ENCODE peak calls at places on chromosomes 13 and 19, in seven cellular contexts. H is bronchial epithelial cell, I is fibroblast of pulmonary artery, C is stomach, G is aorta, P is brain microvascular endothelial cell, R is mammary epithelial cell. Z is an unnamed sample.
A peak's percentile ranks its signal among the peaks of the same experiment; 100 is the strongest.

GRCh38 chr13:93981578-93981977 is 497.9 kb downstream of the DCT start:
- DNase-seq in H (no peak), I (no peak), C (no peak), G (no peak), P (no peak), R (no peak), Z (no peak)

GRCh38 chr19:38949580-38950367 is 19.0 kb downstream of the MRPS12 start:
- DNase-seq in H (peak; percentile 55), I (peak; percentile 79), C (peak; percentile 90), G (peak; percentile 90), P (peak; percentile 92), R (peak; percentile 54), Z (peak; percentile 82)

GRCh38 chr19:9883231-9883758 is 48.2 kb downstream of the PIN1 start:
- DNase-seq in H (peak; percentile 46), I (no peak), C (no peak), G (no peak), P (no peak), R (peak; percentile 55), Z (no peak)

GRCh38 chr19:7506385-7507328 is 9.2 kb upstream of the ZNF358 start:
- DNase-seq in H (peak; percentile 88), I (peak; percentile 89), C (peak; percentile 86), G (peak; percentile 95), P (peak; percentile 61), R (peak; percentile 72), Z (peak; percentile 88)

GRCh38 chr19:36151144-36152051 is 849 bp downstream of the COX7A1 start:
- DNase-seq in H (no peak), I (peak; percentile 17), C (no peak), G (peak; percentile 74), P (no peak), R (no peak), Z (no peak)

GRCh38 chr13:60019119-60019993 is 144.4 kb downstream of the DIAPH3 start:
- DNase-seq in H (peak; percentile 73), I (peak; percentile 58), C (no peak), G (no peak), P (no peak), R (peak; percentile 44), Z (peak; percentile 8)

GRCh38 chr13:62583466-62583865 is 1167.8 kb upstream of the PCDH20 start:
- DNase-seq in H (no peak), I (no peak), C (no peak), G (no peak), P (no peak), R (no peak), Z (no peak)

GRCh38 chr13:95833126-95833525 is 156.2 kb downstream of the DNAJC3 start:
- DNase-seq in H (peak; percentile 64), I (no peak), C (no peak), G (no peak), P (no peak), R (no peak), Z (no peak)

GRCh38 chr19:30324982-30325381 is 47.2 kb upstream of the ZNF536 start:
- DNase-seq in H (no peak), I (no peak), C (peak; percentile 19), G (no peak), P (no peak), R (no peak), Z (no peak)

GRCh38 chr19:49932731-49933131 is 3.4 kb upstream of the NUP62 start:
- DNase-seq in H (no peak), I (no peak), C (no peak), G (peak; percentile 55), P (no peak), R (no peak), Z (no peak)

GRCh38 chr19:36417752-36418286 is 625 bp downstream of the ZFP82 start:
- DNase-seq in H (no peak), I (no peak), C (no peak), G (peak; percentile 41), P (no peak), R (no peak), Z (no peak)

GRCh38 chr19:29062486-29063435 is 150.2 kb downstream of the UQCRFS1 start:
- DNase-seq in H (no peak), I (no peak), C (no peak), G (no peak), P (no peak), R (no peak), Z (no peak)

GRCh38 chr13:100045355-100045754 is 43.5 kb upstream of the PCCA start:
- DNase-seq in H (no peak), I (no peak), C (no peak), G (no peak), P (no peak), R (no peak), Z (no peak)

GRCh38 chr13:39321578-39321977 is 281.4 kb downstream of the LHFPL6 start:
- DNase-seq in H (no peak), I (peak; percentile 79), C (no peak), G (no peak), P (no peak), R (no peak), Z (no peak)

GRCh38 chr19:48659768-48660167 is 13.0 kb downstream of the NTN5 start:
- DNase-seq in H (peak; percentile 61), I (peak; percentile 41), C (no peak), G (no peak), P (no peak), R (peak; percentile 52), Z (no peak)

GRCh38 chr13:38008636-38009035 is 139.1 kb upstream of the TRPC4 start:
- DNase-seq in H (peak; percentile 5), I (peak; percentile 55), C (no peak), G (no peak), P (no peak), R (no peak), Z (peak; percentile 3)

GRCh38 chr13:99320693-99321481 is 13.7 kb upstream of the GPR183 start:
- DNase-seq in H (peak; percentile 84), I (peak; percentile 93), C (no peak), G (no peak), P (peak; percentile 89), R (peak; percentile 81), Z (peak; percentile 84)

GRCh38 chr13:72507394-72508199 is 219.8 kb downstream of the MZT1 start:
- DNase-seq in H (no peak), I (peak; percentile 14), C (no peak), G (no peak), P (peak; percentile 36), R (no peak), Z (peak; percentile 10)

GRCh38 chr13:36848228-36848982 is 29.4 kb downstream of the RFXAP start:
- DNase-seq in H (no peak), I (peak; percentile 14), C (no peak), G (no peak), P (peak; percentile 14), R (no peak), Z (no peak)

GRCh38 chr13:19172007-19172646 is 9.5 kb downstream of the TUBA3C start:
- DNase-seq in H (no peak), I (no peak), C (no peak), G (no peak), P (no peak), R (no peak), Z (no peak)

GRCh38 chr19:5035105-5035761 is 66.3 kb downstream of the KDM4B start:
- DNase-seq in H (no peak), I (no peak), C (no peak), G (no peak), P (no peak), R (no peak), Z (no peak)

GRCh38 chr19:6963937-6964336 is 57.3 kb downstream of the MBD3L2B start:
- DNase-seq in H (no peak), I (no peak), C (no peak), G (no peak), P (no peak), R (no peak), Z (no peak)

GRCh38 chr13:98889419-98890079 is 88.3 kb downstream of the DOCK9 start:
- DNase-seq in H (peak; percentile 61), I (no peak), C (no peak), G (no peak), P (no peak), R (peak; percentile 31), Z (no peak)

DNA sequence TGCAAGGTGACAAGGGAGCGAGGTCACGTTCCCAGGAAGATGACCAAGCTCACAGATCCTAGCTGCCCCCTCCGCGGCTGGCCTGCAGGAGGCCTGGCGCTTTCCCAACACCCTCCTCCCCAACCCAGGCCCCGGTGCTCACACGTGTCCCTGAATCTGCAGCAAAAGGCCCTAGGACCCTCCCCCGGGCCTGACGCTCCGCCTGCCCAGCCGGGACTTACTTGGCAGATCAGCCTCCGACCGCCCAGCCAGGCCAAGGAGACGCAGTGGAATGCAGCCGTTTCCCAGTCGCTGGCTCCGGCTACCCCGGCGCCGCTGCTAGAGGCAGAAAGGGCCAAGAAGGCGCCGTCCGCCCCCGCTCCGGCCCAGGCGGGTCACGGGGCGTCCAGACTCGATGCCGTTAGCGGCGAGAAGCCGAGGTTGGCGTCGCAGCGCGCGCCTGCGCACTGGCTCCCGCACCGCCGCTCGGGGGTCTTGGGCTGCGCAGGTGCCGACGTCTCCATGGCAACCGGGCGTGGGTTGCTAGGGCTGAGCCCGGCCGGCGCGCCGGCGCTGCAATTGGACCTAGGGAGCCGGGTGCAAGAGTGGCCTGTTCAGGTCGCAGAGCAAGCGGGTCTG is at the start of gene PNMA8A:
- DNase-seq in H (no peak), I (peak; percentile 83), C (peak; percentile 44), G (peak; percentile 92), P (peak; percentile 63), R (no peak), Z (peak; percentile 85)
- H3K4me3 ChIP-seq in H (peak within 1 kb of the TSS; percentile 42), I (peak within 1 kb of the TSS; percentile 39), C (peak within 1 kb of the TSS; percentile 43), G (no peak within 1 kb of the TSS), P (peak within 1 kb of the TSS; percentile 49), R (no peak within 1 kb of the TSS), Z (peak within 1 kb of the TSS; percentile 19)

GRCh38 chr13:29937379-29937778 is 87.0 kb upstream of the UBL3 start:
- DNase-seq in H (no peak), I (no peak), C (no peak), G (no peak), P (no peak), R (no peak), Z (no peak)

GRCh38 chr13:29936051-29936813 is 85.8 kb upstream of the UBL3 start:
- DNase-seq in H (no peak), I (no peak), C (no peak), G (peak; percentile 58), P (no peak), R (no peak), Z (no peak)

GRCh38 chr13:29936961-29937360 is 86.5 kb upstream of the UBL3 start:
- DNase-seq in H (no peak), I (no peak), C (no peak), G (no peak), P (no peak), R (no peak), Z (no peak)

GRCh38 chr13:29934531-29935308 is 84.3 kb upstream of the UBL3 start:
- DNase-seq in H (no peak), I (no peak), C (no peak), G (no peak), P (no peak), R (no peak), Z (no peak)

GRCh38 chr13:29935309-29935981 is 85.0 kb upstream of the UBL3 start:
- DNase-seq in H (no peak), I (no peak), C (peak; percentile 48), G (peak; percentile 63), P (no peak), R (no peak), Z (no peak)
- H3K4me3 ChIP-seq in H (no peak overlapping the region), I (no peak overlapping the region), C (no peak overlapping the region), G (no peak overlapping the region), P (no peak overlapping the region), R (no peak overlapping the region), Z (no peak overlapping the region)

GRCh38 chr13:41015920-41016319 is 3.2 kb downstream of the ELF1 start:
- DNase-seq in H (no peak), I (no peak), C (no peak), G (no peak), P (no peak), R (no peak), Z (no peak)
- H3K4me3 ChIP-seq in H (no peak overlapping the region), I (no peak overlapping the region), C (no peak overlapping the region), G (no peak overlapping the region), P (no peak overlapping the region), R (no peak overlapping the region), Z (no peak overlapping the region)

GRCh38 chr13:21465710-21466160 is 6.6 kb upstream of the ZDHHC20 start:
- DNase-seq in H (no peak), I (no peak), C (peak; percentile 85), G (no peak), P (no peak), R (no peak), Z (no peak)
- H3K4me3 ChIP-seq in H (no peak overlapping the region), I (no peak overlapping the region), C (no peak overlapping the region), G (no peak overlapping the region), P (no peak overlapping the region), R (no peak overlapping the region), Z (no peak overlapping the region)

Z was measured in fibroblast of lung.